ENCODE peak calls at places on chromosome 20, in five cellular contexts. Y, R, Q, S and I are unnamed samples.

GRCh38 chr20:49187330-49188100 is 619 bp downstream of the STAU1 start:
- DNase-seq in Y (peak; percentile 43), R (no peak), Q (no peak), S (no peak), I (no peak)

GRCh38 chr20:38258545-38259223 is 1.9 kb downstream of the KIAA1755 start:
- DNase-seq in Y (no peak), R (no peak), Q (no peak), S (no peak), I (no peak)

GRCh38 chr20:47318596-47319516 is 37.6 kb downstream of the ZMYND8 start:
- DNase-seq in Y (peak; percentile 93), R (no peak), Q (no peak), S (no peak), I (no peak)

GRCh38 chr20:49490689-49491088 is 8.2 kb upstream of the KCNB1 start:
- DNase-seq in Y (no peak), R (no peak), Q (no peak), S (no peak), I (no peak)

GRCh38 chr20:11271319-11271718 is 597.5 kb upstream of the JAG1 start:
- DNase-seq in Y (no peak), R (no peak), Q (no peak), S (no peak), I (no peak)

GRCh38 chr20:59752101-59752586 is 147.8 kb downstream of the PHACTR3 start:
- DNase-seq in Y (no peak), R (no peak), Q (no peak), S (no peak), I (no peak)

GRCh38 chr20:61024390-61024789 is 227.7 kb upstream of the CDH4 start:
- DNase-seq in Y (no peak), R (no peak), Q (no peak), S (no peak), I (no peak)

GRCh38 chr20:58526411-58526810 is 11.2 kb upstream of the APCDD1L start:
- DNase-seq in Y (no peak), R (no peak), Q (no peak), S (no peak), I (no peak)

GRCh38 chr20:59835448-59836395 is 97.7 kb downstream of the SYCP2 start:
- DNase-seq in Y (no peak), R (peak; percentile 57), Q (no peak), S (no peak), I (peak; percentile 4)

GRCh38 chr20:62058941-62059340 is 6.7 kb downstream of the TAF4 start:
- DNase-seq in Y (peak; percentile 22), R (no peak), Q (no peak), S (no peak), I (no peak)